ENCODE peak calls at places on chromosomes 13 and 19, in ten cellular contexts. A is CD8-positive, alpha-beta T cell; O is GM23248; B is left lung; L is CD4-positive, CD25-positive, alpha-beta regulatory T cell; X is neuronal stem cell; Y is kidney; G is GM23338; I is tibial artery; H is CD8-positive, alpha-beta memory T cell. F is an unnamed sample.

GRCh38 chr19:4504874-4505569 is 13.3 kb downstream of the PLIN4 start:
- DNase-seq in A (no peak), O (no peak), B (no peak), L (no peak), X (no peak), Y (no peak), G (no peak), I (no peak), H (no peak), F (no peak)

GRCh38 chr19:45245334-45245787 is at the start of gene EXOC3L2:
- DNase-seq in A (no peak), O (no peak), B (no peak), L (no peak), X (no peak), Y (peak; percentile 88), G (no peak), I (no peak), H (no peak), F (no peak)

GRCh38 chr13:98672947-98673545 is 79.4 kb downstream of the SLC15A1 start:
- DNase-seq in A (peak; percentile 44), O (peak; percentile 87), B (no peak), L (peak; percentile 40), X (peak; percentile 61), Y (peak; percentile 83), G (peak; percentile 90), I (peak; percentile 86), H (peak; percentile 54), F (peak; percentile 81)

GRCh38 chr13:46341112-46341711 is 45.8 kb downstream of the RUBCNL start:
- DNase-seq in A (no peak), O (peak; percentile 92), B (no peak), L (no peak), X (no peak), Y (no peak), G (no peak), I (no peak), H (no peak), F (no peak)

GRCh38 chr13:75788494-75788991 is 152.4 kb downstream of the LMO7 start:
- DNase-seq in A (no peak), O (peak; percentile 89), B (peak; percentile 74), L (no peak), X (no peak), Y (no peak), G (no peak), I (no peak), H (no peak), F (no peak)

GRCh38 chr13:97188207-97188606 is 33.9 kb upstream of the MBNL2 start:
- DNase-seq in A (no peak), O (no peak), B (no peak), L (no peak), X (no peak), Y (no peak), G (no peak), I (no peak), H (no peak), F (no peak)

GRCh38 chr13:106260352-106260751 is 275.1 kb downstream of the EFNB2 start:
- DNase-seq in A (no peak), O (no peak), B (peak; percentile 67), L (no peak), X (no peak), Y (peak; percentile 66), G (no peak), I (no peak), H (no peak), F (no peak)

GRCh38 chr13:106865706-106866288 is 297.9 kb upstream of the ARGLU1 start:
- DNase-seq in A (no peak), O (no peak), B (no peak), L (no peak), X (no peak), Y (no peak), G (no peak), I (no peak), H (no peak), F (no peak)

GRCh38 chr19:34254552-34255432 is at the start of gene GARRE1:
- DNase-seq in A (peak; percentile 18), O (peak; percentile 61), B (peak; percentile 84), L (peak; percentile 85), X (peak; percentile 48), Y (peak; percentile 81), G (peak; percentile 72), I (no peak), H (peak; percentile 89), F (peak; percentile 80)

GRCh38 chr19:19581391-19581790 is 37.1 kb downstream of the PBX4 start:
- DNase-seq in A (no peak), O (no peak), B (peak; percentile 53), L (no peak), X (no peak), Y (no peak), G (no peak), I (no peak), H (no peak), F (no peak)

GRCh38 chr19:44696939-44697669 is 1.8 kb upstream of the CEACAM16 start:
- DNase-seq in A (no peak), O (no peak), B (no peak), L (no peak), X (no peak), Y (no peak), G (no peak), I (no peak), H (no peak), F (no peak)

DNA sequence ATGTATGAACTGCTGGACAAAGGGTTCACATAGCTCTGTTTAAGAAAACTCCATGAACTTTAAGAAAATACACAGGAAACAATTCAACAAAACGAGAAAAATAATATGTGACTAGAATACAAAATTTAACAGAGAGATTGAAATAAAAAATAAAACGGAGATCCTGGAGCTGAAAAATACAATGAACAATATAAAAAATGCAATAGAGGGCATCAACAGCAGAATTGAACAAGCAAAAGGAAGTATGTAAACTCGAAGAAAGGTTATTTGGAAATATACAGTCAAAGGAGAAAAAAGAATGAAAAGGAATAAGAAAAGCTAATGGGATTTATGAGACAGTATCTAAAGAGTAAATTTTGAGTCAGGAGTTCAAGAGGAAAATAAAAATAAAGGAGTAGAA is 163.0 kb upstream of the DACH1 start:
- DNase-seq in A (no peak), O (no peak), B (no peak), L (no peak), X (no peak), Y (no peak), G (no peak), I (no peak), H (no peak), F (no peak)
- H3K4me3 ChIP-seq in A (no peak overlapping the region), O (no peak overlapping the region), B (no peak overlapping the region), L (no peak overlapping the region), X (no peak overlapping the region), Y (no peak overlapping the region), G (no peak overlapping the region), I (no peak overlapping the region), H (no peak overlapping the region), F (no peak overlapping the region)

DNA sequence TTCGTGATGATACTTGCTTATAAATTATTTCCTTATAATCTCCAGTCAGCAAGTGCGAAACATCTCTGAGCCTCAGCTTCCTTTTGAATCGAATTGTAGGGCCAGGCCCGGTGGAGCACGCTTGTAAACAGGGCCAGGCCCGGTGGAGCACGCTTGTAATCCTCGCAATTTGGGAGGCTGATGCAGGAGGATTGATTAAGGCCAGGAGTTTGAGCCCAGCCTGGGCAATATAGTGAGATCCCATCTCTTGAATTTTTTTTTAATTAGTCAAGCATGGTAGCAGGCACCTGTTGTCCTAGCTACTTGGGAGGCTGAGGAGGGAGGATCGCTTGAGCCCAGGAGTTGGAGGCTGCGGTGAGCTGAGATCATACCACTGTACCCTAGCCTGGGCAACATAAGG is 116.2 kb upstream of the MCF2L start:
- DNase-seq in A (no peak), O (no peak), B (no peak), L (no peak), X (no peak), Y (no peak), G (no peak), I (no peak), H (no peak), F (no peak)
- H3K27ac ChIP-seq in A (no peak overlapping the region), O (no peak overlapping the region), B (no peak overlapping the region), L (no peak overlapping the region), X (no peak overlapping the region), Y (no peak overlapping the region), G (no peak overlapping the region), I (no peak overlapping the region), H (no peak overlapping the region), F (no peak overlapping the region)

GRCh38 chr19:40598121-40598917 is 2.9 kb upstream of the LTBP4 start:
- DNase-seq in A (peak; percentile 83), O (peak; percentile 88), B (peak; percentile 97), L (peak; percentile 77), X (peak; percentile 92), Y (peak; percentile 92), G (peak; percentile 97), I (peak; percentile 93), H (peak; percentile 86), F (peak; percentile 97)

GRCh38 chr19:40598918-40599307 is 2.3 kb upstream of the LTBP4 start:
- DNase-seq in A (no peak), O (no peak), B (no peak), L (no peak), X (no peak), Y (peak; percentile 66), G (no peak), I (peak; percentile 69), H (peak; percentile 37), F (no peak)

GRCh38 chr19:40600086-40600917 is 867 bp upstream of the LTBP4 start:
- DNase-seq in A (no peak), O (no peak), B (peak; percentile 82), L (no peak), X (no peak), Y (peak; percentile 83), G (peak; percentile 57), I (peak; percentile 81), H (peak; percentile 50), F (peak; percentile 57)

GRCh38 chr19:40601061-40601973 is at the start of gene LTBP4:
- DNase-seq in A (no peak), O (peak; percentile 75), B (peak; percentile 82), L (no peak), X (no peak), Y (peak; percentile 90), G (peak; percentile 60), I (peak; percentile 88), H (peak; percentile 68), F (peak; percentile 93)

GRCh38 chr19:40599331-40600085 is 1.7 kb upstream of the LTBP4 start:
- DNase-seq in A (no peak), O (no peak), B (no peak), L (no peak), X (no peak), Y (peak; percentile 77), G (peak; percentile 51), I (peak; percentile 83), H (peak; percentile 49), F (no peak)
- H3K4me1 ChIP-seq in A (peaks cover 71% of the 10 kb centered on the region), O (peaks cover 26% of the 10 kb centered on the region), B (peaks cover 75% of the 10 kb centered on the region), L (peaks cover 80% of the 10 kb centered on the region), X (peaks cover 19% of the 10 kb centered on the region), Y (peaks cover 6% of the 10 kb centered on the region), G (peaks cover 44% of the 10 kb centered on the region), I (peaks cover 76% of the 10 kb centered on the region), H (peaks cover 63% of the 10 kb centered on the region), F (no peaks in the 10 kb centered on the region)

DNA sequence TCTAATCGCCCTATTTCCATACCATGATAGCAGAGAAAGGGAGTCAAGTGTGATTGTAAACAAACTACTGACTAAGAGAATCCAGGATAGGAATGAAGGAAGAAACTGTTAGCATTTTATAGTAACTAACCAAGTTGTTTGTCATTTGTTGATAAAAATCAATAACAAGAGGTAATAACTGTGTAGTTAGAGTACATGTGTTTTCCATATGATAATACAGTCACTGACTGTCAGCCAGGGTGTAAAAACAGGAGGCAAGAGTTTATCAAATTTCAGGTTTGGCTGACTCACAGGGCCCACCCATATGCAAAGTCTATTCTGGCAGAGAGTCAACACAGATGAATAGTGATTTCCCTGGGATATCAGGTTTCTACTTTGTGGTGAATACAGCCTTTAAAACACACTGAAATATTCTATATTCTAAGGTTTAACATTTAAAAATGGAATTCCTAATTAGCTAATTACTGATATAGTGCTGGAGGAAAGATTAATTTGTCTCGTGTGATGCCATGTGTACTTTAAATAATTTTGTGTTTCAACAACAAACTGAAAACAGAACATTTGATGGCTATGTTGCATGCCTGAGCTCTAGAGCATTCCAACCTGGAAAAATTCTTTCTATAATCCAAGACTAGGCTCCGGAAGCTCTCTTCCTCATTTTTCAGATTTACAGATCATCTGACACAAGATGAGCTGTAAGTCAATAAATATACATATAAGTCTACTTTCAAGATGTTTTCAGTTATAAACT is 6.0 kb upstream of the FOXO1 start:
- DNase-seq in A (no peak), O (peak; percentile 69), B (no peak), L (no peak), X (no peak), Y (no peak), G (peak; percentile 72), I (no peak), H (no peak), F (no peak)
- H3K4me3 ChIP-seq in A (no peak overlapping the region), O (no peak overlapping the region), B (no peak overlapping the region), L (peak overlapping the region; percentile 30), X (no peak overlapping the region), Y (no peak overlapping the region), G (peak overlapping the region; percentile 4), I (no peak overlapping the region), H (no peak overlapping the region), F (no peak overlapping the region)